ENCODE peak calls at places on chromosome 20, in eight cellular contexts. One of them, this sample, is unnamed.

GRCh38 chr20:55200317-55200716 is 724.9 kb downstream of the DOK5 start:
- DNase-seq in ovary: no peak
- DNase-seq in hepatocyte: no peak
- DNase-seq in lower lobe of right lung: no peak
- DNase-seq in fibroblast of lung: no peak
- DNase-seq in mucosa of descending colon: no peak
- DNase-seq in heart left ventricle: no peak
- DNase-seq in GM12878: no peak
- DNase-seq in this sample: no peak

GRCh38 chr20:41427833-41428232 is 61.2 kb upstream of the EMILIN3 start:
- DNase-seq in GM12878: no peak
- DNase-seq in fibroblast of lung: no peak
- DNase-seq in lower lobe of right lung: no peak
- DNase-seq in hepatocyte: no peak
- DNase-seq in heart left ventricle: no peak
- DNase-seq in ovary: no peak
- DNase-seq in mucosa of descending colon: no peak
- DNase-seq in this sample: no peak

GRCh38 chr20:32891926-32892660 is 33.4 kb downstream of the EFCAB8 start:
- DNase-seq in mucosa of descending colon: no peak
- DNase-seq in ovary: no peak
- DNase-seq in hepatocyte: no peak
- DNase-seq in lower lobe of right lung: no peak
- DNase-seq in fibroblast of lung: no peak
- DNase-seq in GM12878: no peak
- DNase-seq in heart left ventricle: no peak
- DNase-seq in this sample: no peak

GRCh38 chr20:53550590-53551187 is 43.0 kb downstream of the ZNF217 start:
- DNase-seq in lower lobe of right lung: no peak
- DNase-seq in GM12878: no peak
- DNase-seq in mucosa of descending colon: no peak
- DNase-seq in hepatocyte: no peak
- DNase-seq in ovary: no peak
- DNase-seq in fibroblast of lung: no peak
- DNase-seq in heart left ventricle: no peak
- DNase-seq in this sample: no peak

GRCh38 chr20:856361-856775 is 22.9 kb downstream of the FAM110A start:
- DNase-seq in heart left ventricle: no peak
- DNase-seq in fibroblast of lung: peak; percentile 51
- DNase-seq in ovary: no peak
- DNase-seq in lower lobe of right lung: peak; percentile 60
- DNase-seq in GM12878: no peak
- DNase-seq in mucosa of descending colon: no peak
- DNase-seq in hepatocyte: no peak
- DNase-seq in this sample: no peak

GRCh38 chr20:4896971-4897497 is 104.3 kb downstream of the SLC23A2 start:
- DNase-seq in fibroblast of lung: no peak
- DNase-seq in hepatocyte: peak; percentile 40
- DNase-seq in GM12878: no peak
- DNase-seq in ovary: no peak
- DNase-seq in heart left ventricle: no peak
- DNase-seq in mucosa of descending colon: no peak
- DNase-seq in lower lobe of right lung: no peak
- DNase-seq in this sample: peak; percentile 41

GRCh38 chr20:364905-365794 is 15.4 kb upstream of the TRIB3 start:
- DNase-seq in ovary: no peak
- DNase-seq in hepatocyte: no peak
- DNase-seq in heart left ventricle: no peak
- DNase-seq in GM12878: no peak
- DNase-seq in mucosa of descending colon: no peak
- DNase-seq in fibroblast of lung: no peak
- DNase-seq in lower lobe of right lung: no peak
- DNase-seq in this sample: no peak

GRCh38 chr20:9035129-9035528 is 33.8 kb upstream of the PLCB4 start:
- DNase-seq in heart left ventricle: no peak
- DNase-seq in ovary: no peak
- DNase-seq in GM12878: no peak
- DNase-seq in lower lobe of right lung: no peak
- DNase-seq in fibroblast of lung: peak; percentile 91
- DNase-seq in mucosa of descending colon: no peak
- DNase-seq in hepatocyte: peak; percentile 10
- DNase-seq in this sample: no peak

GRCh38 chr20:32494498-32495216 is 90.5 kb downstream of the NOL4L start:
- DNase-seq in ovary: no peak
- DNase-seq in GM12878: no peak
- DNase-seq in hepatocyte: no peak
- DNase-seq in fibroblast of lung: no peak
- DNase-seq in heart left ventricle: no peak
- DNase-seq in mucosa of descending colon: no peak
- DNase-seq in lower lobe of right lung: no peak
- DNase-seq in this sample: no peak

GRCh38 chr20:46739441-46740213 is 30.2 kb downstream of the SLC2A10 start:
- DNase-seq in lower lobe of right lung: no peak
- DNase-seq in GM12878: no peak
- DNase-seq in fibroblast of lung: peak; percentile 15
- DNase-seq in hepatocyte: peak; percentile 30
- DNase-seq in mucosa of descending colon: peak; percentile 24
- DNase-seq in ovary: no peak
- DNase-seq in heart left ventricle: no peak
- DNase-seq in this sample: no peak

GRCh38 chr20:62707981-62708521 is 585 bp upstream of the NTSR1 start:
- DNase-seq in ovary: no peak
- DNase-seq in mucosa of descending colon: no peak
- DNase-seq in lower lobe of right lung: no peak
- DNase-seq in fibroblast of lung: no peak
- DNase-seq in heart left ventricle: no peak
- DNase-seq in GM12878: no peak
- DNase-seq in hepatocyte: no peak
- DNase-seq in this sample: peak; percentile 54

GRCh38 chr20:38159949-38160756 is 4.9 kb downstream of the TGM2 start:
- DNase-seq in lower lobe of right lung: no peak
- DNase-seq in mucosa of descending colon: no peak
- DNase-seq in hepatocyte: no peak
- DNase-seq in heart left ventricle: no peak
- DNase-seq in GM12878: no peak
- DNase-seq in fibroblast of lung: no peak
- DNase-seq in ovary: no peak
- DNase-seq in this sample: no peak
- H3K36me3 ChIP-seq in lower lobe of right lung: peaks cover 56% of the 10 kb centered on the region
- H3K36me3 ChIP-seq in mucosa of descending colon: no peaks in the 10 kb centered on the region
- H3K36me3 ChIP-seq in hepatocyte: no peaks in the 10 kb centered on the region
- H3K36me3 ChIP-seq in heart left ventricle: peaks cover 57% of the 10 kb centered on the region
- H3K36me3 ChIP-seq in GM12878: no peaks in the 10 kb centered on the region
- H3K36me3 ChIP-seq in fibroblast of lung: peaks cover 8% of the 10 kb centered on the region
- H3K36me3 ChIP-seq in ovary: no peaks in the 10 kb centered on the region
- H3K36me3 ChIP-seq in this sample: peaks cover 15% of the 10 kb centered on the region

DNA sequence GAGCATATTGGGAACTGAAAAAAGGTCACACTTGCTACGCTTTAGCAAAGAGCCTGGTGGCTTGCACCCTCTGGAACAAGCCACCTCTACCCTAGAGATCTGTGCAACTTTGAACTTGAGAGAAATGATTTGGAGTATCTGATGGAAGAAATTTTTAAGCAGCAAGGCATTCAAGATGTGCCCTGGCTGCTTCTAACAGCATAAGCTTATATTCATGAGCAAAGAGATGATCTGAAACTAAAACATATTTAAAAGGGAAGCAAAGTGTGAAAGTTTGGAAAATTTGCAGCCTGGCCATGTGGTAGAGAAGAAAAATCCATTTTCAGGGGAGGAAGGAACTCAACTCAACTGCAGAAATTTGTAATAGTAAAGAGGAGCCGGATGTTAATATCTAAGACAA is 71.1 kb downstream of the NINL start:
- DNase-seq in GM12878: no peak
- DNase-seq in ovary: no peak
- DNase-seq in heart left ventricle: no peak
- DNase-seq in fibroblast of lung: no peak
- DNase-seq in hepatocyte: no peak
- DNase-seq in mucosa of descending colon: no peak
- DNase-seq in lower lobe of right lung: no peak
- DNase-seq in this sample: no peak
- H3K4me1 ChIP-seq in GM12878: no peaks in the 10 kb centered on the region
- H3K4me1 ChIP-seq in ovary: no peaks in the 10 kb centered on the region
- H3K4me1 ChIP-seq in heart left ventricle: no peaks in the 10 kb centered on the region
- H3K4me1 ChIP-seq in fibroblast of lung: no peaks in the 10 kb centered on the region
- H3K4me1 ChIP-seq in hepatocyte: no peaks in the 10 kb centered on the region
- H3K4me1 ChIP-seq in mucosa of descending colon: no peaks in the 10 kb centered on the region
- H3K4me1 ChIP-seq in lower lobe of right lung: no peaks in the 10 kb centered on the region
- H3K4me1 ChIP-seq in this sample: no peaks in the 10 kb centered on the region

GRCh38 chr20:45087814-45088213 is 13.1 kb downstream of the KCNS1 start:
- DNase-seq in fibroblast of lung: peak; percentile 29
- DNase-seq in hepatocyte: no peak
- DNase-seq in heart left ventricle: no peak
- DNase-seq in GM12878: no peak
- DNase-seq in mucosa of descending colon: no peak
- DNase-seq in lower lobe of right lung: no peak
- DNase-seq in ovary: no peak
- DNase-seq in this sample: no peak
- TF ChIP-seq CTCF in fibroblast of lung: no peak
- TF ChIP-seq CTCF in hepatocyte: no peak
- TF ChIP-seq CTCF in heart left ventricle: no peak
- TF ChIP-seq CTCF in GM12878: no peak
- TF ChIP-seq CTCF in mucosa of descending colon: no peak
- TF ChIP-seq CTCF in lower lobe of right lung: no peak
- TF ChIP-seq CTCF in ovary: no peak
- TF ChIP-seq CTCF in this sample: no peak

DNA sequence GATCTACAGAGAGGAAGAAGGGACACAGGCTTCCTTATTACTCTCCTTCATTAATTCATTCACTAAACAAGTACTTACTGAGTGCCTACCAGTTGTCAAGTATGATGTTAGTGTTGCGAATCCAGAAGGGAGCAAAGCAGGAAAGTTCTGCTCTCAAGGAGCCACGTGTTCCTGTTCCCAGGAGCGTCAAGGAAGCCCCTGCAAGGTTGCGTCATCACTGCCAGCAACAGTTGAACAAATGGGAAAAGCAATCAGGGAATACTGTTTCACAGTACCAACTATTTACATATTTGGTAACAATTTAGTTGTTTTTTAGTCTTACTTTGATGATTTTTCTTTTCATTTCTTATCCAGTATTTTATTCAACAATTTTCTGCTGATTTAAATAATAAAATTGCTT is 310.0 kb downstream of the FOXA2 start:
- DNase-seq in hepatocyte: no peak
- DNase-seq in GM12878: no peak
- DNase-seq in heart left ventricle: no peak
- DNase-seq in ovary: no peak
- DNase-seq in lower lobe of right lung: no peak
- DNase-seq in fibroblast of lung: no peak
- DNase-seq in mucosa of descending colon: no peak
- DNase-seq in this sample: no peak
- H3K36me3 ChIP-seq in hepatocyte: no peaks in the 10 kb centered on the region
- H3K36me3 ChIP-seq in GM12878: no peaks in the 10 kb centered on the region
- H3K36me3 ChIP-seq in heart left ventricle: no peaks in the 10 kb centered on the region
- H3K36me3 ChIP-seq in ovary: no peaks in the 10 kb centered on the region
- H3K36me3 ChIP-seq in lower lobe of right lung: no peaks in the 10 kb centered on the region
- H3K36me3 ChIP-seq in fibroblast of lung: no peaks in the 10 kb centered on the region
- H3K36me3 ChIP-seq in mucosa of descending colon: no peaks in the 10 kb centered on the region
- H3K36me3 ChIP-seq in this sample: no peaks in the 10 kb centered on the region

GRCh38 chr20:48294942-48295341 is 509.7 kb upstream of the SULF2 start:
- DNase-seq in GM12878: no peak
- DNase-seq in mucosa of descending colon: no peak
- DNase-seq in hepatocyte: no peak
- DNase-seq in fibroblast of lung: no peak
- DNase-seq in lower lobe of right lung: no peak
- DNase-seq in heart left ventricle: no peak
- DNase-seq in ovary: no peak
- DNase-seq in this sample: no peak
- H3K4me1 ChIP-seq in GM12878: no peaks in the 10 kb centered on the region
- H3K4me1 ChIP-seq in mucosa of descending colon: no peaks in the 10 kb centered on the region
- H3K4me1 ChIP-seq in hepatocyte: peaks cover 20% of the 10 kb centered on the region
- H3K4me1 ChIP-seq in fibroblast of lung: peaks cover 20% of the 10 kb centered on the region
- H3K4me1 ChIP-seq in lower lobe of right lung: peaks cover 27% of the 10 kb centered on the region
- H3K4me1 ChIP-seq in heart left ventricle: no peaks in the 10 kb centered on the region
- H3K4me1 ChIP-seq in ovary: peaks cover 10% of the 10 kb centered on the region
- H3K4me1 ChIP-seq in this sample: peaks cover 22% of the 10 kb centered on the region

DNA sequence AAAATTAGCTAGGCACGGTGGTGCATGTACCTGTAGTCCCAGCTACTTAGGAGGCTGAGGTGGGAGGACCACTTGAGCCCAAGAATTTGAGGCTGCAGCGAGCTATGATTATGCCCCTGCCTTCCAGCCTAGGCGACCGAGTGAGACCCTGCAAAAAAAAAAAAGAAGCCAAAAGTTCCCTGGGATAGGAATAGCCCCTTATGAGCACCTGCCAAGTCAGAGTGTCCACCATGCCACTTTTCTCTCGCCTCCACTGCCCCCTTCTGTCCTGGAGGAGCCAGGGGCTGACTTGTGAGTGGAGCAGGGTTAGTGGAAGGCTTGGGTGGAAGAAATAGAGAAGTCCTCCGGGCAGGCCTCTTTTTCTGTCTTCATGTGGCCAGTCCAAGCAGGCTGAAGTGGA is 12.1 kb upstream of the DDX27 start:
- DNase-seq in mucosa of descending colon: no peak
- DNase-seq in hepatocyte: no peak
- DNase-seq in lower lobe of right lung: no peak
- DNase-seq in heart left ventricle: no peak
- DNase-seq in fibroblast of lung: no peak
- DNase-seq in GM12878: no peak
- DNase-seq in ovary: peak; percentile 7
- DNase-seq in this sample: no peak
- TF ChIP-seq CTCF in mucosa of descending colon: no peak
- TF ChIP-seq CTCF in hepatocyte: no peak
- TF ChIP-seq CTCF in lower lobe of right lung: no peak
- TF ChIP-seq CTCF in heart left ventricle: no peak
- TF ChIP-seq CTCF in fibroblast of lung: no peak
- TF ChIP-seq CTCF in GM12878: peak; percentile 40
- TF ChIP-seq CTCF in ovary: no peak
- TF ChIP-seq CTCF in this sample: no peak

This sample was measured in upper lobe of left lung.